ENCODE peak calls at places on chromosomes 7 and 10, in five cellular contexts. Q is GDM1, J is psoas muscle, O is dorsolateral prefrontal cortex, F is small intestine. X is an unnamed sample.

GRCh38 chr10:72158174-72158573 is 57.6 kb upstream of the ANAPC16 start:
- DNase-seq in O (peak; percentile 53), F (no peak), Q (no peak), J (no peak), X (no peak)

GRCh38 chr10:58674260-58674659 is 161.6 kb downstream of the BICC1 start:
- DNase-seq in Q (no peak), F (no peak), J (no peak), O (no peak), X (no peak)

GRCh38 chr10:44343836-44344235 is 41.1 kb downstream of the CXCL12 start:
- DNase-seq in O (no peak), F (no peak), J (no peak), Q (no peak), X (no peak)

GRCh38 chr7:45593877-45594276 is 19.7 kb downstream of the ADCY1 start:
- DNase-seq in J (no peak), F (no peak), O (no peak), Q (no peak), X (no peak)

GRCh38 chr10:103470755-103471653 is 8.0 kb downstream of the CALHM3 start:
- DNase-seq in F (peak; percentile 60), O (no peak), Q (peak; percentile 91), J (peak; percentile 55), X (peak; percentile 88)

GRCh38 chr7:134599371-134599770 is 47.3 kb upstream of the BPGM start:
- DNase-seq in O (peak; percentile 84), Q (no peak), F (no peak), J (no peak), X (no peak)

GRCh38 chr10:34520084-34520483 is 295.0 kb downstream of the PARD3 start:
- DNase-seq in F (peak; percentile 20), O (no peak), J (no peak), Q (no peak), X (no peak)

GRCh38 chr10:113782986-113783704 is 31.7 kb downstream of the PLEKHS1 start:
- DNase-seq in F (no peak), O (no peak), Q (no peak), J (no peak), X (no peak)

GRCh38 chr10:59397971-59398370 is 35.6 kb upstream of the FAM13C start:
- DNase-seq in J (no peak), O (no peak), F (no peak), Q (no peak), X (no peak)

GRCh38 chr7:30062587-30062986 is 34.4 kb downstream of the PLEKHA8 start:
- DNase-seq in J (no peak), Q (no peak), F (peak; percentile 19), O (no peak), X (no peak)

GRCh38 chr7:140669352-140669751 is 3.4 kb upstream of the ADCK2 start:
- DNase-seq in O (no peak), F (no peak), J (no peak), Q (no peak), X (no peak)

GRCh38 chr10:133019651-133020050 is 68.1 kb upstream of the ADGRA1 start:
- DNase-seq in F (no peak), Q (no peak), O (no peak), J (no peak), X (peak; percentile 34)

GRCh38 chr7:36916116-36916515 is 191.8 kb upstream of the AOAH start:
- DNase-seq in Q (no peak), F (no peak), J (no peak), O (no peak), X (no peak)

GRCh38 chr7:96118449-96119001 is 203.4 kb downstream of the SLC25A13 start:
- DNase-seq in F (no peak), J (no peak), O (no peak), Q (no peak), X (peak; percentile 42)

GRCh38 chr7:44533301-44534055 is 7.7 kb downstream of the NPC1L1 start:
- DNase-seq in J (no peak), Q (no peak), F (no peak), O (no peak), X (no peak)

GRCh38 chr10:130218181-130218641 is 82.0 kb downstream of the GLRX3 start:
- DNase-seq in F (no peak), O (no peak), Q (no peak), J (no peak), X (no peak)

GRCh38 chr7:132161976-132162375 is 414.3 kb downstream of the PLXNA4 start:
- DNase-seq in J (no peak), Q (no peak), O (no peak), F (no peak), X (no peak)

GRCh38 chr10:132338876-132339275 is 6.9 kb downstream of the LRRC27 start:
- DNase-seq in Q (no peak), O (no peak), J (no peak), F (no peak), X (no peak)

GRCh38 chr7:95908499-95908898 is 136.1 kb downstream of the DYNC1I1 start:
- DNase-seq in O (no peak), Q (no peak), F (no peak), J (no peak), X (no peak)